ENCODE peak calls at places on chromosome 10, in five cellular contexts. M is HepG2, D is A549, P is stomach, O is tibial nerve. W is an unnamed sample. For H3K9me3, the result is how much of the 10 kb centered on the place peaks cover.

GRCh38 chr10:60237977-60238376 is 151.7 kb downstream of the ANK3 start:
- DNase-seq in D (no peak), O (no peak), M (no peak), P (no peak), W (no peak)

GRCh38 chr10:120131183-120131582 is 238.7 kb downstream of the SEC23IP start:
- DNase-seq in P (no peak), M (no peak), D (peak), O (no peak), W (no peak)

GRCh38 chr10:24930427-24930826 is 22.0 kb downstream of the PRTFDC1 start:
- DNase-seq in P (no peak), M (no peak), O (no peak), D (no peak), W (no peak)

GRCh38 chr10:86367339-86367951 is 850 bp upstream of the GRID1 start:
- DNase-seq in P (no peak), D (no peak), M (no peak), O (no peak), W (no peak)

GRCh38 chr10:33066558-33067236 is 108.7 kb upstream of the ITGB1 start:
- DNase-seq in O (no peak), D (peak), P (no peak), M (no peak), W (no peak)

GRCh38 chr10:89625041-89625765 is 19.8 kb downstream of the PANK1 start:
- DNase-seq in O (no peak), D (no peak), M (no peak), P (no peak), W (no peak)

GRCh38 chr10:30491204-30491603 is 57.2 kb downstream of the MAP3K8 start:
- DNase-seq in M (no peak), D (no peak), O (peak), P (no peak), W (no peak)

GRCh38 chr10:80509403-80510161 is 28.1 kb upstream of the SH2D4B start:
- DNase-seq in M (no peak), P (no peak), O (no peak), D (peak), W (no peak)

GRCh38 chr10:58641708-58642107 is 129.0 kb downstream of the BICC1 start:
- DNase-seq in D (no peak), P (no peak), O (no peak), M (no peak), W (no peak)

GRCh38 chr10:122240401-122240800 is 30.7 kb upstream of the BTBD16 start:
- DNase-seq in P (no peak), M (no peak), O (no peak), D (no peak), W (no peak)

DNA sequence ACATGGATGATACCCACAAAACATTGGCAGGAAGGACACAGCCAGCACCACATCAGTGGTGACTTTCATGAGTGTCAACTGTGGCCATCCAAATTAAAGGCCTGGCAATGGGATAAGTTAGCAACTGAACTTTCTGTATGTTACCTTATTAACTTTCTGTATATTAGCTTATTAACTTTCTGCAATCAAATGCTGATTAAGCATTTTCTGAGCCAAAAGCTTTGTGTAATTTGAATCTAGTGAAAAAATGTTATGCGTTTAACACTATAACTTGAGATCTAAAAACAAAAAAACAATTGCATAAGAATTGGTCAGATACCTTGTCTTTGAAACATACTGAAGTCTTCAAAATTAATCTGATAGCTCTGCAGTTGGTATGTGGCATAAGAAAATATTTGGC is 159.3 kb downstream of the ZNF33B start:
- DNase-seq in O (no peak), M (no peak), D (no peak), P (no peak), W (no peak)
- H3K9me3 ChIP-seq in O (under half), M (under half), D (under half), P (under half), W (under half)

DNA sequence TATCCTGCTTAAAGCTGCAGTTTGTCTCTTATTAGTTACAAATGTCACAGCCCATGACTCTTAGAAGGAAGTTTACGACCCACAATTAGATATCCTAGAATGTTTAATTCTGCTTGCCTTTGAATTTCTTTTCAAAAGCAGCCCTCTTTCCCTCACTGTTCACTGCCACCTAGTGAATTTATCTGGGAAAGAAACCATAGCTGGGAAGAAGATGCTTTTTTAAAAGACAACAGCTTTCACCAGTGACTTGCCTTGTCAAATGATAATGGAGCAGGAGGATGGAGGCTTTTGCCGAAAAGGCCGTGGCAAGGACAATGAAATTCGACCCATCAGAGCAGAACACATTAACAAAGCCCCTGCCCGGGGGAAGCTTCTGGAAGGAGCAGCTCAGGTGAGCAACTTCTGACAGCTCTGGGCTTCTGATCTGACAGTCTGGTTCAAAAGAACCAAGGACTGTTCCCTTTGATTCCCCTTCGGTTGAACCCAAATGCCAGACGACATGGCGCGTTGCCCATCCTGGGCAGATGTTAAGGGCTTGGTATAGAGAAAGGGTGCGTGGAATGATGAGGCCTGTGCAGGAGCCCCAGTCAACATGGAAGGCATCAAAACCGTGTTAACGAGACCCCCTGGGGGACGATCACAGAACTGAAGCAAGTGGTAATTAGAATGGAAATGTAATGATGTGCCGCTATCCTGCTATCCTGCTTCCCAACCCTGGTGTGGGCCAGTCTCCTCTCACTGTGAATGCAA is 236.8 kb downstream of the FRMD4A start:
- DNase-seq in M (no peak), D (peak), O (no peak), P (no peak), W (no peak)
- TF ChIP-seq EP300 in M (no peak), D (no peak), O (no peak), P (no peak), W (no peak)

GRCh38 chr10:131179386-131179785 is 132.1 kb downstream of the TCERG1L start:
- DNase-seq in P (no peak), D (no peak), O (no peak), M (no peak), W (no peak)

GRCh38 chr10:131180941-131181855 is 130.3 kb downstream of the TCERG1L start:
- DNase-seq in P (no peak), D (no peak), O (no peak), M (no peak), W (no peak)

GRCh38 chr10:131178521-131178920 is 133.0 kb downstream of the TCERG1L start:
- DNase-seq in O (no peak), M (no peak), P (no peak), D (no peak), W (no peak)

GRCh38 chr10:131178956-131179355 is 132.6 kb downstream of the TCERG1L start:
- DNase-seq in M (no peak), D (no peak), O (no peak), P (peak), W (no peak)

GRCh38 chr10:131180086-131180485 is 131.4 kb downstream of the TCERG1L start:
- DNase-seq in O (no peak), M (no peak), D (no peak), P (no peak), W (no peak)
- H3K9me3 ChIP-seq in O (under half), M (under half), D (under half), P (under half), W (under half)

GRCh38 chr10:28049286-28049685 is 50.4 kb upstream of the ODAD2 start:
- DNase-seq in P (no peak), D (no peak), O (no peak), M (no peak), W (no peak)

GRCh38 chr10:28060031-28060607 is 61.2 kb upstream of the ODAD2 start:
- DNase-seq in O (no peak), P (no peak), D (no peak), M (no peak), W (no peak)

GRCh38 chr10:28058746-28059145 is 59.9 kb upstream of the ODAD2 start:
- DNase-seq in O (no peak), M (no peak), D (no peak), P (no peak), W (no peak)

GRCh38 chr10:28054211-28054888 is 55.5 kb upstream of the ODAD2 start:
- DNase-seq in M (no peak), O (no peak), D (no peak), P (no peak), W (no peak)
- TF ChIP-seq EP300 in M (no peak), O (no peak), D (no peak), P (no peak), W (no peak)

DNA sequence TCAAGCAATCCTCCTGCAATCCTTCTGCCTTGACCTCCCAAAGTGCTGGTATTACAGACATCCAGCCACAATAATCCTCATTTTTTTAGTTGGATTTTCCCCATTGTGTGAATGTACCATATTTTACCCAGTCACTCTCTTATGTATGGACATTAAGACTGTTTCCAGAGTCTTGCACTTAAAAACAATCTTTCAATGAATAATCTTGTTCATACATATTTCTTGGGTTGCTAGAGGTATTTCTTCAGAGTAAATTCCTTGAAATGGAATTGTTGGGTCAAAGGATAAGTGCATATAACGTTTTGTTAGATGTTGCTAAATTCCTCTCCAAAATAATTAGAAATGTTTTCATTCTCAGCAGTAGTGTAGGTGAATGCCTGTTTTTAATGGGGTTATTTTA is 283.1 kb upstream of the KAT6B start:
- DNase-seq in M (no peak), P (no peak), O (no peak), D (no peak), W (no peak)
- H3K9me3 ChIP-seq in M (under half), P (under half), O (under half), D (under half), W (under half)

GRCh38 chr10:22228943-22229755 is 11.3 kb upstream of the EBLN1 start:
- DNase-seq in D (peak), P (peak), M (peak), O (peak), W (peak)
- TF ChIP-seq EP300 in D (no peak), P (no peak), M (no peak), O (peak), W (no peak)

GRCh38 chr10:38050212-38050611 is 39.7 kb downstream of the ZNF33A start:
- DNase-seq in D (no peak), P (no peak), O (no peak), M (no peak), W (no peak)

DNA sequence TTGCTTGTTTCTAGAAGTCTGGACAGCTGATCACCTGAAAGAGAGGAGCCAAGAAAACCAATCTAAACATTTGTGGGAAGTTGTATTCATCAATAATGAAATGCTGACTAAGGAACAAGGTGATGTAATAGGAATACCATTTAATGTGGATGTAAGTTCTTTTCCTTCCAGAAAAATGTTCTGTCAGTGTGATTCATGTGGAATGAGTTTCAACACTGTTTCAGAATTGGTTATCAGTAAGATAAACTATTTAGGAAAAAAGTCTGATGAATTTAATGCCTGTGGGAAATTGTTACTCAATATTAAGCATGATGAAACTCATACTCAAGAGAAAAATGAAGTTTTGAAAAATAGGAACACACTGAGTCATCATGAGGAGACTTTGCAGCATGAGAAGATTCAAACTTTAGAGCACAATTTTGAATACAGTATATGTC is 39.8 kb upstream of the ZNF37A start:
- DNase-seq in M (no peak), P (no peak), O (no peak), D (no peak), W (no peak)
- H3K9me3 ChIP-seq in M (under half), P (half or more), O (under half), D (half or more), W (half or more)

W was measured in transverse colon.